ENCODE peak calls at places on chromosomes 16 and 17, in ten cellular contexts. U, Z, J, D, O, Y, R, S, N and P are unnamed samples.

GRCh38 chr16:23670137-23670776 is 8.4 kb upstream of the PLK1 start:
- DNase-seq in J (no peak), Z (no peak), N (no peak), R (no peak), S (no peak), U (no peak), D (no peak), O (no peak), Y (no peak), P (no peak)

GRCh38 chr16:54817432-54817831 is 113.2 kb upstream of the IRX5 start:
- DNase-seq in Z (no peak), N (no peak), D (no peak), S (no peak), O (no peak), U (no peak), R (peak; percentile 10), J (peak; percentile 43), Y (no peak), P (no peak)

GRCh38 chr17:81577278-81578000 is 25.3 kb upstream of the FAAP100 start:
- DNase-seq in U (no peak), O (no peak), R (no peak), Y (no peak), S (no peak), J (no peak), D (no peak), Z (no peak), N (no peak), P (no peak)

GRCh38 chr17:18181358-18181757 is 2.3 kb upstream of the ALKBH5 start:
- DNase-seq in D (no peak), J (no peak), R (no peak), Y (no peak), N (no peak), O (no peak), S (no peak), U (no peak), Z (no peak), P (no peak)

GRCh38 chr17:7018331-7018964 is 4.4 kb upstream of the BCL6B start:
- DNase-seq in S (no peak), Y (no peak), Z (no peak), J (no peak), R (no peak), O (no peak), D (no peak), U (peak; percentile 29), N (no peak), P (no peak)

GRCh38 chr16:57091990-57092785 is at the start of gene CPNE2:
- DNase-seq in Y (peak; percentile 89), Z (peak; percentile 42), D (peak; percentile 28), O (no peak), J (peak; percentile 80), S (no peak), R (no peak), N (peak; percentile 42), U (peak; percentile 66), P (peak; percentile 15)

GRCh38 chr17:76051571-76051970 is 20.7 kb downstream of the SRP68 start:
- DNase-seq in Z (no peak), U (peak; percentile 53), R (no peak), J (no peak), D (no peak), S (no peak), Y (no peak), N (no peak), O (no peak), P (no peak)

GRCh38 chr17:75487351-75488070 is 27.8 kb downstream of the CASKIN2 start:
- DNase-seq in Y (no peak), J (no peak), U (peak; percentile 36), Z (no peak), R (no peak), D (no peak), S (peak; percentile 18), N (no peak), O (peak; percentile 18), P (peak; percentile 52)

GRCh38 chr17:7839199-7839889 is 5.3 kb downstream of the KDM6B start:
- DNase-seq in J (no peak), S (no peak), D (no peak), N (no peak), R (peak; percentile 81), Z (no peak), Y (peak; percentile 82), O (no peak), U (peak; percentile 93), P (no peak)

GRCh38 chr16:85601730-85602401 is 11.3 kb upstream of the GSE1 start:
- DNase-seq in S (no peak), Y (no peak), Z (no peak), U (no peak), D (no peak), J (no peak), R (peak; percentile 33), N (peak; percentile 52), O (no peak), P (no peak)

GRCh38 chr16:85134076-85134793 is 22.0 kb upstream of the CIBAR2 start:
- DNase-seq in J (no peak), R (no peak), D (no peak), Y (no peak), U (no peak), N (no peak), Z (no peak), O (no peak), S (no peak), P (no peak)

GRCh38 chr17:57104461-57105175 is 19.6 kb downstream of the AKAP1 start:
- DNase-seq in S (no peak), Z (no peak), N (no peak), J (no peak), R (no peak), Y (no peak), D (no peak), O (no peak), U (no peak), P (no peak)

GRCh38 chr17:28038802-28039600 is 3.5 kb upstream of the NLK start:
- DNase-seq in U (no peak), D (no peak), R (no peak), S (no peak), J (no peak), N (no peak), Y (no peak), O (no peak), Z (no peak), P (no peak)

GRCh38 chr16:75097941-75098897 is 18.4 kb downstream of the LDHD start:
- DNase-seq in O (peak; percentile 71), N (no peak), D (no peak), R (no peak), J (peak; percentile 64), Z (no peak), S (peak; percentile 56), Y (peak; percentile 59), U (no peak), P (peak; percentile 82)

GRCh38 chr17:45405250-45406086 is 27.2 kb downstream of the ARHGAP27 start:
- DNase-seq in Z (peak; percentile 100), R (peak; percentile 98), J (no peak), Y (no peak), N (no peak), D (no peak), S (no peak), U (peak; percentile 91), O (no peak), P (no peak)

GRCh38 chr17:13786000-13786598 is 184.4 kb upstream of the HS3ST3A1 start:
- DNase-seq in S (no peak), U (no peak), Y (no peak), Z (no peak), J (no peak), O (no peak), R (no peak), N (no peak), D (no peak), P (no peak)

GRCh38 chr16:2003827-2004641 is 5.6 kb downstream of the ZNF598 start:
- DNase-seq in U (peak; percentile 93), N (peak; percentile 93), R (peak; percentile 98), Z (peak; percentile 99), S (peak; percentile 83), D (peak; percentile 87), J (peak; percentile 97), O (peak; percentile 86), Y (peak; percentile 95), P (peak; percentile 83)

GRCh38 chr17:82272495-82273326 is 789 bp downstream of the CSNK1D start:
- DNase-seq in R (no peak), N (no peak), O (no peak), U (peak; percentile 60), D (peak; percentile 44), S (peak; percentile 24), Z (peak; percentile 50), Y (peak; percentile 89), J (peak; percentile 47), P (peak; percentile 41)

GRCh38 chr16:71811261-71811803 is 2.7 kb upstream of the AP1G1 start:
- DNase-seq in S (no peak), Y (no peak), R (no peak), O (no peak), U (no peak), D (no peak), J (no peak), N (no peak), Z (no peak), P (peak; percentile 60)

GRCh38 chr17:49021768-49022103 is 24.6 kb downstream of the IGF2BP1 start:
- DNase-seq in O (no peak), U (no peak), N (no peak), Y (no peak), J (no peak), S (no peak), R (peak; percentile 23), Z (no peak), D (no peak), P (no peak)

GRCh38 chr16:75929056-75929455 is 202.8 kb upstream of the CPHXL start:
- DNase-seq in Z (no peak), S (no peak), Y (no peak), R (no peak), D (no peak), J (no peak), U (no peak), O (no peak), N (no peak), P (no peak)

GRCh38 chr17:71592431-71592830 is 528.4 kb upstream of the SOX9 start:
- DNase-seq in Y (no peak), Z (no peak), R (no peak), U (no peak), D (no peak), S (no peak), J (no peak), N (no peak), O (no peak), P (no peak)

GRCh38 chr17:38925263-38925995 is at the start of gene LASP1NB:
- DNase-seq in J (peak; percentile 54), R (peak; percentile 53), S (no peak), O (no peak), D (no peak), Y (no peak), U (no peak), Z (peak; percentile 71), N (no peak), P (peak; percentile 30)

GRCh38 chr17:17109896-17110295 is 67.6 kb downstream of the MPRIP start:
- DNase-seq in R (no peak), Y (no peak), S (no peak), N (no peak), O (peak; percentile 52), U (peak; percentile 91), J (no peak), Z (no peak), D (no peak), P (peak; percentile 63)

GRCh38 chr16:82056550-82056896 is 21.5 kb downstream of the HSD17B2 start:
- DNase-seq in R (no peak), J (no peak), S (no peak), Z (no peak), N (no peak), U (no peak), D (no peak), O (no peak), Y (no peak), P (no peak)

GRCh38 chr16:3173892-3174617 is 13.9 kb upstream of the OR1F1 start:
- DNase-seq in O (no peak), Z (peak; percentile 92), R (peak; percentile 89), J (peak; percentile 85), D (no peak), U (no peak), S (no peak), Y (no peak), N (no peak), P (no peak)

GRCh38 chr17:38353084-38353604 is 1.5 kb downstream of the SOCS7 start:
- DNase-seq in R (no peak), J (peak; percentile 15), O (no peak), N (no peak), D (no peak), U (no peak), Y (no peak), Z (no peak), S (no peak), P (no peak)

GRCh38 chr17:35390663-35391062 is 17.2 kb upstream of the SLFN11 start:
- DNase-seq in R (no peak), J (no peak), Y (no peak), U (no peak), S (no peak), N (no peak), O (no peak), Z (no peak), D (no peak), P (no peak)